ENCODE peak calls at places on chromosomes 16 and 17, in eight cellular contexts. U is heart left ventricle; K is upper lobe of right lung; B is left lobe of liver; F is activated CD8-positive, alpha-beta memory T cell treated with anti-CD3 and anti-CD28 coated beads for 48 hours; H is fibroblast of gingiva; N is activated T-helper 1 cell treated with Interleukin-2 at 50 U/mL for 16 hours; C is T-helper 1 cell. P is an unnamed sample.

GRCh38 chr17:21674242-21674731 is 18.0 kb upstream of the KCNJ18 start:
- DNase-seq in U (no peak), F (no peak), K (no peak), N (no peak), B (no peak), C (no peak), H (no peak), P (no peak)

GRCh38 chr16:14486520-14487303 is 143.3 kb downstream of the PARN start:
- DNase-seq in B (peak), F (no peak), K (no peak), U (peak), H (peak), C (no peak), N (no peak), P (no peak)

GRCh38 chr17:58330544-58330996 is 2.0 kb upstream of the TSPOAP1 start:
- DNase-seq in N (no peak), U (no peak), K (no peak), B (no peak), F (no peak), H (no peak), C (peak), P (peak)

GRCh38 chr16:68082596-68083238 is 2.5 kb upstream of the NFATC3 start:
- DNase-seq in B (no peak), H (no peak), N (no peak), F (no peak), C (no peak), U (no peak), K (no peak), P (no peak)

GRCh38 chr17:77315551-77316190 is 174.9 kb downstream of the SEC14L1 start:
- DNase-seq in B (no peak), F (no peak), N (no peak), U (no peak), K (peak), C (no peak), H (no peak), P (no peak)

GRCh38 chr17:66354981-66355380 is 52.6 kb downstream of the PRKCA start:
- DNase-seq in N (no peak), F (no peak), C (no peak), K (no peak), U (no peak), H (peak), B (no peak), P (no peak)

GRCh38 chr17:27207073-27207511 is 86.8 kb upstream of the WSB1 start:
- DNase-seq in H (peak), F (no peak), B (no peak), N (no peak), U (no peak), C (peak), K (no peak), P (no peak)

GRCh38 chr17:75307957-75308731 is 18.9 kb upstream of the SLC25A19 start:
- DNase-seq in K (no peak), C (no peak), U (no peak), B (no peak), H (no peak), F (no peak), N (no peak), P (no peak)

GRCh38 chr16:89048871-89049422 is 44.7 kb upstream of the ACSF3 start:
- DNase-seq in B (no peak), K (no peak), C (no peak), U (peak), N (no peak), F (no peak), H (no peak), P (no peak)

GRCh38 chr17:39677581-39678339 is 9.5 kb downstream of the PNMT start:
- DNase-seq in U (peak), B (no peak), K (no peak), F (no peak), N (no peak), C (no peak), H (no peak), P (no peak)

GRCh38 chr16:10126686-10127085 is 55.5 kb downstream of the GRIN2A start:
- DNase-seq in F (no peak), U (no peak), K (no peak), B (no peak), H (peak), C (no peak), N (no peak), P (no peak)

GRCh38 chr16:67767953-67768352 is 38.4 kb downstream of the RANBP10 start:
- DNase-seq in H (peak), B (no peak), K (no peak), U (no peak), N (no peak), C (no peak), F (no peak), P (no peak)

GRCh38 chr16:23434380-23434779 is 18.6 kb downstream of the COG7 start:
- DNase-seq in N (no peak), F (no peak), H (peak), C (peak), U (no peak), K (no peak), B (no peak), P (no peak)

GRCh38 chr17:64938925-64939474 is 19.7 kb upstream of the LRRC37A3 start:
- DNase-seq in U (peak), F (no peak), C (peak), N (no peak), B (no peak), H (no peak), K (peak), P (no peak)

GRCh38 chr17:42924891-42925290 is 24.3 kb downstream of the G6PC1 start:
- DNase-seq in K (no peak), H (no peak), U (no peak), F (no peak), N (no peak), B (no peak), C (no peak), P (no peak)

GRCh38 chr16:14409563-14409962 is 220.5 kb downstream of the PARN start:
- DNase-seq in C (no peak), K (no peak), H (peak), F (no peak), B (no peak), N (no peak), U (no peak), P (no peak)

GRCh38 chr17:79862771-79863440 is 23.7 kb upstream of the CBX4 start:
- DNase-seq in B (no peak), U (peak), H (no peak), N (no peak), F (no peak), K (no peak), C (no peak), P (no peak)

GRCh38 chr16:23424292-23424958 is 28.6 kb downstream of the COG7 start:
- DNase-seq in N (no peak), K (peak), H (peak), U (no peak), B (no peak), C (no peak), F (no peak), P (no peak)

GRCh38 chr17:74730491-74731346 is 6.3 kb upstream of the RAB37 start:
- DNase-seq in B (no peak), K (peak), H (no peak), F (no peak), N (peak), U (no peak), C (peak), P (peak)

GRCh38 chr17:49523706-49524472 is 28.8 kb downstream of the NGFR start:
- DNase-seq in U (no peak), C (no peak), K (no peak), B (no peak), H (no peak), N (no peak), F (peak), P (no peak)

GRCh38 chr16:75837264-75837663 is 111.0 kb upstream of the CPHXL start:
- DNase-seq in H (no peak), F (no peak), C (no peak), U (no peak), B (no peak), N (no peak), K (no peak), P (no peak)

GRCh38 chr17:7854851-7855642 is at the start of gene TMEM88:
- DNase-seq in C (no peak), U (no peak), F (no peak), K (peak), N (no peak), H (no peak), B (peak), P (no peak)

GRCh38 chr16:85556456-85557082 is 56.6 kb upstream of the GSE1 start:
- DNase-seq in N (peak), F (no peak), H (no peak), U (peak), B (no peak), K (peak), C (peak), P (peak)

GRCh38 chr16:48901712-48902374 is 291.9 kb upstream of the N4BP1 start:
- DNase-seq in F (no peak), U (no peak), K (no peak), N (no peak), C (no peak), B (no peak), H (no peak), P (no peak)

GRCh38 chr17:80456465-80457235 is 19.8 kb downstream of the NPTX1 start:
- DNase-seq in H (peak), B (no peak), N (no peak), K (no peak), C (no peak), U (peak), F (no peak), P (no peak)

GRCh38 chr17:7191571-7192270 is 12.6 kb upstream of the ASGR1 start:
- DNase-seq in F (no peak), B (peak), N (no peak), H (no peak), C (no peak), U (peak), K (no peak), P (no peak)

GRCh38 chr17:17408236-17408794 is 68.5 kb upstream of the MED9 start:
- DNase-seq in B (no peak), N (no peak), H (peak), K (no peak), F (no peak), C (peak), U (no peak), P (no peak)

GRCh38 chr17:36928450-36929125 is 8.7 kb upstream of the LHX1 start:
- DNase-seq in B (no peak), N (no peak), F (no peak), U (no peak), K (no peak), H (no peak), C (no peak), P (no peak)

GRCh38 chr17:80878876-80879722 is 112.5 kb upstream of the CHMP6 start:
- DNase-seq in C (no peak), F (no peak), K (peak), H (no peak), N (no peak), U (peak), B (no peak), P (no peak)